ENCODE peak calls at places on chromosome 20, in nine cellular contexts. One of them, this sample, is unnamed.
A peak's percentile ranks its signal among the peaks of the same experiment; 100 is the strongest.

GRCh38 chr20:37329481-37330165 is 16.3 kb upstream of the SRC start:
- DNase-seq in GM12864: no peak
- DNase-seq in stomach: no peak
- DNase-seq in left ventricle myocardium inferior: no peak
- DNase-seq in keratinocyte: no peak
- DNase-seq in fibroblast of mammary gland: no peak
- DNase-seq in fibroblast of pulmonary artery: no peak
- DNase-seq in PC-3: no peak
- DNase-seq in cardiac fibroblast: no peak
- DNase-seq in this sample: no peak

GRCh38 chr20:51198876-51199523 is 176.1 kb upstream of the KCNG1 start:
- DNase-seq in GM12864: no peak
- DNase-seq in stomach: no peak
- DNase-seq in left ventricle myocardium inferior: no peak
- DNase-seq in keratinocyte: no peak
- DNase-seq in fibroblast of mammary gland: no peak
- DNase-seq in fibroblast of pulmonary artery: no peak
- DNase-seq in PC-3: no peak
- DNase-seq in cardiac fibroblast: no peak
- DNase-seq in this sample: no peak

GRCh38 chr20:36770680-36771079 is 2.9 kb downstream of the DSN1 start:
- DNase-seq in GM12864: no peak
- DNase-seq in stomach: no peak
- DNase-seq in left ventricle myocardium inferior: no peak
- DNase-seq in keratinocyte: no peak
- DNase-seq in fibroblast of mammary gland: no peak
- DNase-seq in fibroblast of pulmonary artery: no peak
- DNase-seq in PC-3: no peak
- DNase-seq in cardiac fibroblast: no peak
- DNase-seq in this sample: no peak

GRCh38 chr20:362271-363254 is 15.7 kb downstream of the NRSN2 start:
- DNase-seq in GM12864: peak; percentile 31
- DNase-seq in stomach: peak; percentile 88
- DNase-seq in left ventricle myocardium inferior: peak; percentile 86
- DNase-seq in keratinocyte: peak; percentile 87
- DNase-seq in fibroblast of mammary gland: peak; percentile 77
- DNase-seq in fibroblast of pulmonary artery: peak; percentile 95
- DNase-seq in PC-3: peak; percentile 99
- DNase-seq in cardiac fibroblast: peak; percentile 92
- DNase-seq in this sample: peak; percentile 91

GRCh38 chr20:17803765-17804164 is 104.0 kb downstream of the BANF2 start:
- DNase-seq in GM12864: no peak
- DNase-seq in stomach: no peak
- DNase-seq in left ventricle myocardium inferior: no peak
- DNase-seq in keratinocyte: no peak
- DNase-seq in fibroblast of mammary gland: no peak
- DNase-seq in fibroblast of pulmonary artery: no peak
- DNase-seq in PC-3: no peak
- DNase-seq in cardiac fibroblast: no peak
- DNase-seq in this sample: no peak

GRCh38 chr20:35215066-35215956 is 11.2 kb upstream of the MMP24 start:
- DNase-seq in GM12864: no peak
- DNase-seq in stomach: no peak
- DNase-seq in left ventricle myocardium inferior: no peak
- DNase-seq in keratinocyte: no peak
- DNase-seq in fibroblast of mammary gland: peak; percentile 57
- DNase-seq in fibroblast of pulmonary artery: peak; percentile 39
- DNase-seq in PC-3: peak; percentile 89
- DNase-seq in cardiac fibroblast: peak; percentile 52
- DNase-seq in this sample: peak; percentile 76

GRCh38 chr20:41142914-41143313 is 5.6 kb downstream of the PLCG1 start:
- DNase-seq in GM12864: no peak
- DNase-seq in stomach: no peak
- DNase-seq in left ventricle myocardium inferior: no peak
- DNase-seq in keratinocyte: no peak
- DNase-seq in fibroblast of mammary gland: no peak
- DNase-seq in fibroblast of pulmonary artery: no peak
- DNase-seq in PC-3: no peak
- DNase-seq in cardiac fibroblast: no peak
- DNase-seq in this sample: no peak

GRCh38 chr20:6395695-6396094 is 272.9 kb upstream of the FERMT1 start:
- DNase-seq in GM12864: no peak
- DNase-seq in stomach: no peak
- DNase-seq in left ventricle myocardium inferior: no peak
- DNase-seq in keratinocyte: no peak
- DNase-seq in fibroblast of mammary gland: no peak
- DNase-seq in fibroblast of pulmonary artery: peak; percentile 28
- DNase-seq in PC-3: peak; percentile 80
- DNase-seq in cardiac fibroblast: peak; percentile 56
- DNase-seq in this sample: peak; percentile 36

GRCh38 chr20:805713-806112 is 27.8 kb upstream of the FAM110A start:
- DNase-seq in GM12864: no peak
- DNase-seq in stomach: no peak
- DNase-seq in left ventricle myocardium inferior: no peak
- DNase-seq in keratinocyte: no peak
- DNase-seq in fibroblast of mammary gland: peak; percentile 36
- DNase-seq in fibroblast of pulmonary artery: no peak
- DNase-seq in PC-3: peak; percentile 34
- DNase-seq in cardiac fibroblast: peak; percentile 41
- DNase-seq in this sample: peak; percentile 23

GRCh38 chr20:9467995-9468394 is 46.4 kb upstream of the LAMP5 start:
- DNase-seq in GM12864: no peak
- DNase-seq in stomach: no peak
- DNase-seq in left ventricle myocardium inferior: no peak
- DNase-seq in keratinocyte: no peak
- DNase-seq in fibroblast of mammary gland: no peak
- DNase-seq in fibroblast of pulmonary artery: no peak
- DNase-seq in PC-3: peak; percentile 25
- DNase-seq in cardiac fibroblast: no peak
- DNase-seq in this sample: no peak

GRCh38 chr20:56974499-56975250 is 291.8 kb downstream of the BMP7 start:
- DNase-seq in GM12864: no peak
- DNase-seq in stomach: peak; percentile 31
- DNase-seq in left ventricle myocardium inferior: no peak
- DNase-seq in keratinocyte: peak; percentile 25
- DNase-seq in fibroblast of mammary gland: peak; percentile 64
- DNase-seq in fibroblast of pulmonary artery: peak; percentile 57
- DNase-seq in PC-3: peak; percentile 92
- DNase-seq in cardiac fibroblast: peak; percentile 5
- DNase-seq in this sample: peak; percentile 66
- H3K4me3 ChIP-seq in GM12864: no peak overlapping the region
- H3K4me3 ChIP-seq in stomach: no peak overlapping the region
- H3K4me3 ChIP-seq in left ventricle myocardium inferior: no peak overlapping the region
- H3K4me3 ChIP-seq in keratinocyte: no peak overlapping the region
- H3K4me3 ChIP-seq in fibroblast of mammary gland: no peak overlapping the region
- H3K4me3 ChIP-seq in fibroblast of pulmonary artery: no peak overlapping the region
- H3K4me3 ChIP-seq in PC-3: peak overlapping the region; percentile 48
- H3K4me3 ChIP-seq in cardiac fibroblast: no peak overlapping the region
- H3K4me3 ChIP-seq in this sample: no peak overlapping the region

GRCh38 chr20:45592574-45593189 is 13.6 kb upstream of the WFDC8 start:
- DNase-seq in GM12864: peak; percentile 29
- DNase-seq in stomach: no peak
- DNase-seq in left ventricle myocardium inferior: no peak
- DNase-seq in keratinocyte: no peak
- DNase-seq in fibroblast of mammary gland: peak; percentile 71
- DNase-seq in fibroblast of pulmonary artery: peak; percentile 47
- DNase-seq in PC-3: peak; percentile 90
- DNase-seq in cardiac fibroblast: peak; percentile 58
- DNase-seq in this sample: peak; percentile 36
- TF ChIP-seq CTCF in GM12864: peak; percentile 79
- TF ChIP-seq CTCF in stomach: peak; percentile 28
- TF ChIP-seq CTCF in left ventricle myocardium inferior: peak; percentile 50
- TF ChIP-seq CTCF in keratinocyte: peak; percentile 69
- TF ChIP-seq CTCF in fibroblast of mammary gland: peak; percentile 85
- TF ChIP-seq CTCF in fibroblast of pulmonary artery: peak; percentile 58
- TF ChIP-seq CTCF in PC-3: peak; percentile 97
- TF ChIP-seq CTCF in cardiac fibroblast: peak; percentile 63
- TF ChIP-seq CTCF in this sample: peak; percentile 67

GRCh38 chr20:46689082-46689753 is at the start of gene TP53RK:
- DNase-seq in GM12864: peak; percentile 97
- DNase-seq in stomach: peak; percentile 99
- DNase-seq in left ventricle myocardium inferior: peak; percentile 99
- DNase-seq in keratinocyte: peak; percentile 100
- DNase-seq in fibroblast of mammary gland: peak; percentile 100
- DNase-seq in fibroblast of pulmonary artery: peak; percentile 100
- DNase-seq in PC-3: peak; percentile 100
- DNase-seq in cardiac fibroblast: peak; percentile 100
- DNase-seq in this sample: peak; percentile 100

GRCh38 chr20:46694484-46694883 is 5.2 kb upstream of the TP53RK start:
- DNase-seq in GM12864: peak; percentile 45
- DNase-seq in stomach: no peak
- DNase-seq in left ventricle myocardium inferior: no peak
- DNase-seq in keratinocyte: no peak
- DNase-seq in fibroblast of mammary gland: peak; percentile 78
- DNase-seq in fibroblast of pulmonary artery: peak; percentile 82
- DNase-seq in PC-3: peak; percentile 25
- DNase-seq in cardiac fibroblast: peak; percentile 72
- DNase-seq in this sample: no peak

GRCh38 chr20:46690219-46691111 is 1.2 kb upstream of the TP53RK start:
- DNase-seq in GM12864: no peak
- DNase-seq in stomach: no peak
- DNase-seq in left ventricle myocardium inferior: no peak
- DNase-seq in keratinocyte: no peak
- DNase-seq in fibroblast of mammary gland: peak; percentile 42
- DNase-seq in fibroblast of pulmonary artery: no peak
- DNase-seq in PC-3: no peak
- DNase-seq in cardiac fibroblast: peak; percentile 39
- DNase-seq in this sample: no peak

GRCh38 chr20:46688151-46689081 is 828 bp downstream of the TP53RK start:
- DNase-seq in GM12864: no peak
- DNase-seq in stomach: no peak
- DNase-seq in left ventricle myocardium inferior: no peak
- DNase-seq in keratinocyte: no peak
- DNase-seq in fibroblast of mammary gland: peak; percentile 46
- DNase-seq in fibroblast of pulmonary artery: peak; percentile 60
- DNase-seq in PC-3: peak; percentile 34
- DNase-seq in cardiac fibroblast: peak; percentile 63
- DNase-seq in this sample: peak; percentile 76

DNA sequence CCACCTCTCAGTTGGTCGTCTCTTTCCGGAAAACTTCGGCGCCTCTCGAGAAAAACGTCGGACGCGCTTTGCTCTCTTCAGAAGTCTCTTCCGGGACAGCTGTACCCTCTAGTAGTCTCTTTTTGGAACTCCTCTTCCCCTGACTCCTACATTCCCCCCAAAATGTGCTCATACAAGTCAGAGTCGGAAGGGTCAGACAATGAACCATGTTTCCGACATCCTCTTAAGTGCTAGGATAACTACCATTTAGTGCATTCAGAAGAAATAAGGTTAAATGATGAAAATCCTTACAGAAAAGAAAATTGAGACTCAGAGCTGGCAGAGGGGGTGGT is 476 bp upstream of the TP53RK start:
- DNase-seq in GM12864: no peak
- DNase-seq in stomach: no peak
- DNase-seq in left ventricle myocardium inferior: no peak
- DNase-seq in keratinocyte: no peak
- DNase-seq in fibroblast of mammary gland: no peak
- DNase-seq in fibroblast of pulmonary artery: no peak
- DNase-seq in PC-3: no peak
- DNase-seq in cardiac fibroblast: no peak
- DNase-seq in this sample: no peak
- H3K4me3 ChIP-seq in GM12864: peak overlapping the region; percentile 85
- H3K4me3 ChIP-seq in stomach: peak overlapping the region; percentile 79
- H3K4me3 ChIP-seq in left ventricle myocardium inferior: peak overlapping the region; percentile 91
- H3K4me3 ChIP-seq in keratinocyte: peak overlapping the region; percentile 37
- H3K4me3 ChIP-seq in fibroblast of mammary gland: peak overlapping the region; percentile 59
- H3K4me3 ChIP-seq in fibroblast of pulmonary artery: peak overlapping the region; percentile 77
- H3K4me3 ChIP-seq in PC-3: peak overlapping the region; percentile 89
- H3K4me3 ChIP-seq in cardiac fibroblast: peak overlapping the region; percentile 52
- H3K4me3 ChIP-seq in this sample: peak overlapping the region; percentile 55

DNA sequence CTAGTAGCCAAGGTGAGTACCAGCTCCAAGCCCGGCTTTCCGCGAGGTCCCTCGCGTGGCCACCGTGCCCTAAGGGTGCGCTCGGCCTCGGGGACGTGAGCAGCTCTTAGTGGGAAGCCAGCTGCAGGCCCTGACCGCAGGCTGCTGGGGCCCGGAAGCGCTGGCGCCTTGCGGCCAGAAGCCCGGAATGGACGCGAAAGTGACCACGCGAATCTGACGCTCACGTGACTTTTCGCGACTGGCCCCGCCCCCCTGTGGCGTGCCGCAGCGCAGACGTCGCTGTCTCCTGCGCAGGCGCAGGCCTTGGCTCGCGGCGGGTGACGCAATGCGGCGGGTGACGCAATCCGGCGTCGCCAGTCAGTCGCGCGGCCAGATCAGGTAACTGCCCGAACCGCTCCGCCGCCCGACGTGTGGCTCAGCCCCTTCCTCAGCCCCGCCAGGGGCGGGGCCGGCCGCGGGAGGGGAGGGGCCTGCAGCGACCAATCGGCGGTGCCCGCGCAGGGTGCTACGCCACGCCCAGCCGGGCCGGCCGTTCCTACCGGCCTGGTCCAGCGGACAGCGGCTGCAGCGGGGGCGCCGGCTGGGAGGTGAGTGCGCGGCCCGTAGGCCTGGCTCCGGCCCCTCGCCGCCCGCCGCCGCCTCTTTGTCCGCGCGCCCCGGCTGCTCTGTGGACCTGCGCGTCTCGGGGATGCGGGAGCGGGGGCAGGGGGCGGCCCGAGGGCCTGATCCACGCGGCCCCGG is at the start of gene GZF1:
- DNase-seq in GM12864: peak; percentile 83
- DNase-seq in stomach: peak; percentile 99
- DNase-seq in left ventricle myocardium inferior: peak; percentile 98
- DNase-seq in keratinocyte: peak; percentile 92
- DNase-seq in fibroblast of mammary gland: peak; percentile 97
- DNase-seq in fibroblast of pulmonary artery: peak; percentile 99
- DNase-seq in PC-3: peak; percentile 99
- DNase-seq in cardiac fibroblast: peak; percentile 98
- DNase-seq in this sample: peak; percentile 98
- TF ChIP-seq CTCF in GM12864: no peak
- TF ChIP-seq CTCF in stomach: peak; percentile 14
- TF ChIP-seq CTCF in left ventricle myocardium inferior: peak; percentile 27
- TF ChIP-seq CTCF in keratinocyte: peak; percentile 2
- TF ChIP-seq CTCF in fibroblast of mammary gland: no peak
- TF ChIP-seq CTCF in fibroblast of pulmonary artery: no peak
- TF ChIP-seq CTCF in PC-3: no peak
- TF ChIP-seq CTCF in cardiac fibroblast: peak; percentile 1
- TF ChIP-seq CTCF in this sample: no peak